ENCODE peak calls at places on chromosomes 16 and 17, in ten cellular contexts. One of them, this sample, is unnamed.

GRCh38 chr16:15592324-15592723 is 50.6 kb downstream of the MARF1 start:
- DNase-seq in cardiac fibroblast: no peak
- DNase-seq in Caco-2: no peak
- DNase-seq in AG04450: no peak
- DNase-seq in CD4-positive, alpha-beta T cell: peak; percentile 53
- DNase-seq in AG10803: no peak
- DNase-seq in adrenal gland: no peak
- DNase-seq in GM13977: no peak
- DNase-seq in WERI-Rb-1: no peak
- DNase-seq in heart right ventricle: no peak
- DNase-seq in this sample: no peak

GRCh38 chr16:14307623-14308356 is 236.7 kb downstream of the MRTFB start:
- DNase-seq in WERI-Rb-1: no peak
- DNase-seq in adrenal gland: peak; percentile 50
- DNase-seq in CD4-positive, alpha-beta T cell: no peak
- DNase-seq in AG10803: peak; percentile 61
- DNase-seq in Caco-2: no peak
- DNase-seq in AG04450: no peak
- DNase-seq in GM13977: no peak
- DNase-seq in heart right ventricle: peak; percentile 19
- DNase-seq in cardiac fibroblast: peak; percentile 58
- DNase-seq in this sample: no peak

GRCh38 chr17:45846646-45847045 is 2.0 kb downstream of the SPPL2C start:
- DNase-seq in heart right ventricle: no peak
- DNase-seq in Caco-2: no peak
- DNase-seq in cardiac fibroblast: no peak
- DNase-seq in adrenal gland: no peak
- DNase-seq in AG04450: no peak
- DNase-seq in CD4-positive, alpha-beta T cell: no peak
- DNase-seq in WERI-Rb-1: no peak
- DNase-seq in GM13977: no peak
- DNase-seq in AG10803: no peak
- DNase-seq in this sample: no peak

GRCh38 chr17:55177159-55177913 is 87.4 kb upstream of the HLF start:
- DNase-seq in WERI-Rb-1: peak; percentile 27
- DNase-seq in GM13977: no peak
- DNase-seq in CD4-positive, alpha-beta T cell: no peak
- DNase-seq in AG04450: no peak
- DNase-seq in AG10803: peak; percentile 45
- DNase-seq in cardiac fibroblast: peak; percentile 25
- DNase-seq in Caco-2: peak; percentile 5
- DNase-seq in heart right ventricle: no peak
- DNase-seq in adrenal gland: no peak
- DNase-seq in this sample: no peak

GRCh38 chr17:38925263-38925995 is at the start of gene LASP1NB:
- DNase-seq in CD4-positive, alpha-beta T cell: peak; percentile 42
- DNase-seq in GM13977: no peak
- DNase-seq in heart right ventricle: peak; percentile 81
- DNase-seq in AG10803: peak; percentile 27
- DNase-seq in adrenal gland: peak; percentile 56
- DNase-seq in AG04450: no peak
- DNase-seq in cardiac fibroblast: peak; percentile 49
- DNase-seq in Caco-2: no peak
- DNase-seq in WERI-Rb-1: no peak
- DNase-seq in this sample: no peak

GRCh38 chr16:72199938-72200337 is 28.0 kb upstream of the PMFBP1 start:
- DNase-seq in Caco-2: no peak
- DNase-seq in AG04450: no peak
- DNase-seq in CD4-positive, alpha-beta T cell: no peak
- DNase-seq in heart right ventricle: no peak
- DNase-seq in AG10803: no peak
- DNase-seq in adrenal gland: no peak
- DNase-seq in GM13977: no peak
- DNase-seq in WERI-Rb-1: no peak
- DNase-seq in cardiac fibroblast: no peak
- DNase-seq in this sample: no peak

GRCh38 chr16:31451681-31452351 is 7.5 kb upstream of the ARMC5 start:
- DNase-seq in cardiac fibroblast: peak; percentile 73
- DNase-seq in heart right ventricle: peak; percentile 47
- DNase-seq in AG10803: peak; percentile 79
- DNase-seq in CD4-positive, alpha-beta T cell: no peak
- DNase-seq in GM13977: no peak
- DNase-seq in WERI-Rb-1: peak; percentile 95
- DNase-seq in AG04450: peak; percentile 63
- DNase-seq in Caco-2: peak; percentile 78
- DNase-seq in adrenal gland: peak; percentile 54
- DNase-seq in this sample: no peak

GRCh38 chr17:81183316-81183715 is 17.3 kb upstream of the AATK start:
- DNase-seq in AG10803: no peak
- DNase-seq in heart right ventricle: no peak
- DNase-seq in WERI-Rb-1: no peak
- DNase-seq in Caco-2: no peak
- DNase-seq in AG04450: no peak
- DNase-seq in GM13977: no peak
- DNase-seq in cardiac fibroblast: no peak
- DNase-seq in adrenal gland: no peak
- DNase-seq in CD4-positive, alpha-beta T cell: no peak
- DNase-seq in this sample: no peak

DNA sequence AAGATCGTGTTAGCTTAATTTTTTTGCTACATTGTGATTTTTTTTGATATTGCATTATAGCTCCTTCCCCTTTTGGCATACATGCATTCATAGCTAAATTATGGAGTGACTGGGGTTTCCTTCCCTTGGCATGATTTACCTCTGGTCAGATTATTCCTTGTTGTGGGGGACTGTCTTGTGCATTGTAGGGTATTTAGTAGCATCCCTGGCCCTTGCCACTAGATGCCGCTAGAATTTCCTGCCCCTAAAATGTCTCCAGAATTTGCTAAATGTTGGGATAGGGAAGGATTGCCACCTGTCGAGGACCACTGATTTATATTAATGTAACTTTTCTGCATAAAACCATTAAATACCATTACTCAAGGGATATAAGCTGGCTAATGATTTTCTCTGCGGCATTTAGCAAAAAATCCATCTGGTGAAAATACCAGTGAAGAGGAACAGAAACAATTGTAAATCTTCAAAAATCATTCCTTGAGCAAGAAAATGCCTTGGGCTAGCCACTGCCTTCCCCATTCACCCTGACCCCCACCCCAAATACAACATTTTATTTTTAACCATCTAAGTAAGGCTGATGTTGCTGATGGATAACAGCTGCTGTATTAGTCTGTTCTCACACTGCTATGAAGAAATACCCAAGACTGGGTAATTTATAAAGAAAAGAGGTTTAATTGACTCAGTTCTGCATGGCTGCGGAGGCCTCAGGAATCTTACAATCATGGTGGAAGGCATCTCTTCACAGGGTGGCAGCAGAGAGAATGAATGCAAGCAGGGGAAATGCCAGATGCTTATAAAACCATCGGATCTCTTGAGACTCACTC is 195.2 kb downstream of the MAP2K6 start:
- DNase-seq in AG04450: no peak
- DNase-seq in Caco-2: peak; percentile 25
- DNase-seq in WERI-Rb-1: peak; percentile 42
- DNase-seq in AG10803: peak; percentile 81
- DNase-seq in adrenal gland: no peak
- DNase-seq in cardiac fibroblast: peak; percentile 70
- DNase-seq in GM13977: no peak
- DNase-seq in CD4-positive, alpha-beta T cell: no peak
- DNase-seq in heart right ventricle: no peak
- DNase-seq in this sample: no peak
- TF ChIP-seq CTCF in AG04450: peak; percentile 79
- TF ChIP-seq CTCF in Caco-2: peak; percentile 77
- TF ChIP-seq CTCF in WERI-Rb-1: peak; percentile 72
- TF ChIP-seq CTCF in AG10803: peak; percentile 82
- TF ChIP-seq CTCF in adrenal gland: peak; percentile 49
- TF ChIP-seq CTCF in cardiac fibroblast: peak; percentile 83
- TF ChIP-seq CTCF in GM13977: peak; percentile 52
- TF ChIP-seq CTCF in CD4-positive, alpha-beta T cell: no peak
- TF ChIP-seq CTCF in heart right ventricle: peak; percentile 27
- TF ChIP-seq CTCF in this sample: peak; percentile 68

GRCh38 chr17:72477529-72477928 is 356.7 kb downstream of the SOX9 start:
- DNase-seq in CD4-positive, alpha-beta T cell: no peak
- DNase-seq in AG04450: no peak
- DNase-seq in Caco-2: peak; percentile 49
- DNase-seq in WERI-Rb-1: no peak
- DNase-seq in adrenal gland: no peak
- DNase-seq in heart right ventricle: no peak
- DNase-seq in cardiac fibroblast: no peak
- DNase-seq in AG10803: no peak
- DNase-seq in GM13977: no peak
- DNase-seq in this sample: no peak

GRCh38 chr17:72476134-72476533 is 355.3 kb downstream of the SOX9 start:
- DNase-seq in WERI-Rb-1: no peak
- DNase-seq in Caco-2: no peak
- DNase-seq in adrenal gland: no peak
- DNase-seq in AG10803: no peak
- DNase-seq in heart right ventricle: no peak
- DNase-seq in CD4-positive, alpha-beta T cell: no peak
- DNase-seq in cardiac fibroblast: no peak
- DNase-seq in GM13977: no peak
- DNase-seq in AG04450: no peak
- DNase-seq in this sample: no peak

GRCh38 chr17:72481572-72481971 is 360.8 kb downstream of the SOX9 start:
- DNase-seq in AG04450: no peak
- DNase-seq in cardiac fibroblast: no peak
- DNase-seq in WERI-Rb-1: no peak
- DNase-seq in Caco-2: no peak
- DNase-seq in heart right ventricle: no peak
- DNase-seq in adrenal gland: no peak
- DNase-seq in AG10803: no peak
- DNase-seq in GM13977: no peak
- DNase-seq in CD4-positive, alpha-beta T cell: no peak
- DNase-seq in this sample: no peak

GRCh38 chr17:72476575-72476986 is 355.8 kb downstream of the SOX9 start:
- DNase-seq in GM13977: no peak
- DNase-seq in AG10803: no peak
- DNase-seq in heart right ventricle: no peak
- DNase-seq in CD4-positive, alpha-beta T cell: no peak
- DNase-seq in WERI-Rb-1: no peak
- DNase-seq in adrenal gland: no peak
- DNase-seq in cardiac fibroblast: no peak
- DNase-seq in Caco-2: no peak
- DNase-seq in AG04450: no peak
- DNase-seq in this sample: no peak

GRCh38 chr17:72479113-72479512 is 358.3 kb downstream of the SOX9 start:
- DNase-seq in CD4-positive, alpha-beta T cell: no peak
- DNase-seq in AG04450: no peak
- DNase-seq in heart right ventricle: no peak
- DNase-seq in Caco-2: peak; percentile 49
- DNase-seq in AG10803: no peak
- DNase-seq in adrenal gland: no peak
- DNase-seq in GM13977: no peak
- DNase-seq in cardiac fibroblast: no peak
- DNase-seq in WERI-Rb-1: no peak
- DNase-seq in this sample: no peak
- TF ChIP-seq CTCF in CD4-positive, alpha-beta T cell: no peak
- TF ChIP-seq CTCF in AG04450: no peak
- TF ChIP-seq CTCF in heart right ventricle: no peak
- TF ChIP-seq CTCF in Caco-2: peak; percentile 41
- TF ChIP-seq CTCF in AG10803: no peak
- TF ChIP-seq CTCF in adrenal gland: no peak
- TF ChIP-seq CTCF in GM13977: peak; percentile 42
- TF ChIP-seq CTCF in cardiac fibroblast: no peak
- TF ChIP-seq CTCF in WERI-Rb-1: peak; percentile 46
- TF ChIP-seq CTCF in this sample: no peak

GRCh38 chr16:11424118-11424460 is 78.8 kb downstream of the RMI2 start:
- DNase-seq in WERI-Rb-1: no peak
- DNase-seq in Caco-2: no peak
- DNase-seq in CD4-positive, alpha-beta T cell: no peak
- DNase-seq in adrenal gland: no peak
- DNase-seq in AG10803: no peak
- DNase-seq in heart right ventricle: no peak
- DNase-seq in cardiac fibroblast: no peak
- DNase-seq in AG04450: no peak
- DNase-seq in GM13977: no peak
- DNase-seq in this sample: no peak

GRCh38 chr16:11422381-11423314 is 77.4 kb downstream of the RMI2 start:
- DNase-seq in Caco-2: no peak
- DNase-seq in AG04450: no peak
- DNase-seq in adrenal gland: no peak
- DNase-seq in WERI-Rb-1: no peak
- DNase-seq in cardiac fibroblast: no peak
- DNase-seq in CD4-positive, alpha-beta T cell: no peak
- DNase-seq in AG10803: no peak
- DNase-seq in GM13977: no peak
- DNase-seq in heart right ventricle: no peak
- DNase-seq in this sample: no peak

GRCh38 chr16:11423315-11424117 is 78.3 kb downstream of the RMI2 start:
- DNase-seq in Caco-2: no peak
- DNase-seq in AG10803: no peak
- DNase-seq in WERI-Rb-1: no peak
- DNase-seq in heart right ventricle: no peak
- DNase-seq in cardiac fibroblast: no peak
- DNase-seq in adrenal gland: no peak
- DNase-seq in CD4-positive, alpha-beta T cell: no peak
- DNase-seq in AG04450: no peak
- DNase-seq in GM13977: peak; percentile 61
- DNase-seq in this sample: no peak

GRCh38 chr16:11429113-11429512 is 83.9 kb downstream of the RMI2 start:
- DNase-seq in AG04450: no peak
- DNase-seq in GM13977: no peak
- DNase-seq in cardiac fibroblast: no peak
- DNase-seq in adrenal gland: no peak
- DNase-seq in heart right ventricle: no peak
- DNase-seq in AG10803: no peak
- DNase-seq in WERI-Rb-1: peak; percentile 15
- DNase-seq in CD4-positive, alpha-beta T cell: no peak
- DNase-seq in Caco-2: no peak
- DNase-seq in this sample: no peak

GRCh38 chr16:11425140-11425539 is 79.9 kb downstream of the RMI2 start:
- DNase-seq in CD4-positive, alpha-beta T cell: no peak
- DNase-seq in cardiac fibroblast: no peak
- DNase-seq in Caco-2: no peak
- DNase-seq in AG10803: no peak
- DNase-seq in WERI-Rb-1: no peak
- DNase-seq in AG04450: no peak
- DNase-seq in GM13977: no peak
- DNase-seq in adrenal gland: no peak
- DNase-seq in heart right ventricle: no peak
- DNase-seq in this sample: no peak
- TF ChIP-seq CTCF in CD4-positive, alpha-beta T cell: no peak
- TF ChIP-seq CTCF in cardiac fibroblast: no peak
- TF ChIP-seq CTCF in Caco-2: no peak
- TF ChIP-seq CTCF in AG10803: no peak
- TF ChIP-seq CTCF in WERI-Rb-1: no peak
- TF ChIP-seq CTCF in AG04450: no peak
- TF ChIP-seq CTCF in GM13977: no peak
- TF ChIP-seq CTCF in adrenal gland: no peak
- TF ChIP-seq CTCF in heart right ventricle: no peak
- TF ChIP-seq CTCF in this sample: no peak

GRCh38 chr17:16417896-16418683 is 2.7 kb downstream of the TRPV2 start:
- DNase-seq in AG04450: no peak
- DNase-seq in cardiac fibroblast: no peak
- DNase-seq in adrenal gland: no peak
- DNase-seq in Caco-2: no peak
- DNase-seq in WERI-Rb-1: peak; percentile 65
- DNase-seq in CD4-positive, alpha-beta T cell: no peak
- DNase-seq in heart right ventricle: no peak
- DNase-seq in AG10803: peak; percentile 76
- DNase-seq in GM13977: no peak
- DNase-seq in this sample: no peak

GRCh38 chr17:16419074-16419928 is 3.9 kb downstream of the TRPV2 start:
- DNase-seq in CD4-positive, alpha-beta T cell: no peak
- DNase-seq in Caco-2: no peak
- DNase-seq in adrenal gland: peak; percentile 62
- DNase-seq in heart right ventricle: no peak
- DNase-seq in AG04450: peak; percentile 66
- DNase-seq in AG10803: peak; percentile 79
- DNase-seq in cardiac fibroblast: peak; percentile 88
- DNase-seq in WERI-Rb-1: no peak
- DNase-seq in GM13977: peak; percentile 61
- DNase-seq in this sample: no peak

GRCh38 chr17:16418684-16419066 is 3.3 kb downstream of the TRPV2 start:
- DNase-seq in CD4-positive, alpha-beta T cell: no peak
- DNase-seq in AG04450: no peak
- DNase-seq in GM13977: peak; percentile 19
- DNase-seq in heart right ventricle: no peak
- DNase-seq in adrenal gland: no peak
- DNase-seq in cardiac fibroblast: no peak
- DNase-seq in Caco-2: no peak
- DNase-seq in WERI-Rb-1: no peak
- DNase-seq in AG10803: no peak
- DNase-seq in this sample: no peak

GRCh38 chr17:16417399-16417798 is 2.0 kb downstream of the TRPV2 start:
- DNase-seq in WERI-Rb-1: no peak
- DNase-seq in CD4-positive, alpha-beta T cell: no peak
- DNase-seq in adrenal gland: no peak
- DNase-seq in cardiac fibroblast: no peak
- DNase-seq in AG04450: no peak
- DNase-seq in Caco-2: no peak
- DNase-seq in heart right ventricle: no peak
- DNase-seq in GM13977: no peak
- DNase-seq in AG10803: no peak
- DNase-seq in this sample: no peak

DNA sequence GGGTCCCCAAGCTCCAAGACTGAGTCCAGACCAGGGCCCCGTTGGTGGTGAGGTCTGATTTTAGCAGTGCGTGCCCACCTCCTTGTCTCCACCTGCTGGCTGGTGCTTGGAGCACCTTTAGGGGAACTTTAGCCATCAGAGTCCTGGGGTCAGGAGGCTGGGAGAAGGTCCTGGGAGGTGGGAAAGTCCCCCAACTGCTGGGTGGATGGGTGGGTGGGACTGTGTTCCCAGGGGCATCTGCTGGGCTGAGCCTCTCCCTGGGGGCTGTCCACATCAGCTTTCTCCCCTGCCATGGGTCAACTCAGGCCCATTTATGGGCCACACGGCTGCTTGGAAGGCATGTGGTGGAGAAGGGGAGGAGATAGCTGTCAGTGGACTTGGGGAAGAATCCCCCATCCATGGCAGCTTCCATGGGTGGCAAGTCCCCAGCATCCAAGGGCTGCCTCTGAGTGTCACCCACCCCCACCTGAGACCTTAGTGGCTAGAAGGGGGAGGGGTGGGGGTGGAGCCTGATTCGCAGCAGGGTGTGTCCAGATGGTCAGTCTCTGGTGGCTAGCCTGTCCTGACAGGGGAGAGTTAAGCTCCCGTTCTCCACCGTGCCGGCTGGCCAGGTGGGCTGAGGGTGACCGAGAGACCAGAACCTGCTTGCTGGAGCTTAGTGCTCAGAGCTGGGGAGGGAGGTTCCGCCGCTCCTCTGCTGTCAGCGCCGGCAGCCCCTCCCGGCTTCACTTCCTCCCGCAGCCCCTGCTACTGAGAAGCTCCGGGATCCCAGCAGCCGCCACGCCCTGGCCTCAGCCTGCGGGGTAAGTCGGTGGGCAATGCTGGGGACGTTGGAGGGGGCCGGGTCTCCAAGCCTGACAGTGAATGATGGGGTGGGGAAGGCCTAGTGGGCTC is at the start of gene TRPV2:
- DNase-seq in adrenal gland: no peak
- DNase-seq in cardiac fibroblast: no peak
- DNase-seq in AG10803: no peak
- DNase-seq in AG04450: no peak
- DNase-seq in heart right ventricle: no peak
- DNase-seq in GM13977: peak; percentile 74
- DNase-seq in WERI-Rb-1: peak; percentile 92
- DNase-seq in CD4-positive, alpha-beta T cell: peak; percentile 44
- DNase-seq in Caco-2: peak; percentile 58
- DNase-seq in this sample: no peak
- TF ChIP-seq CTCF in adrenal gland: peak; percentile 24
- TF ChIP-seq CTCF in cardiac fibroblast: peak; percentile 17
- TF ChIP-seq CTCF in AG10803: peak; percentile 6
- TF ChIP-seq CTCF in AG04450: peak; percentile 11
- TF ChIP-seq CTCF in heart right ventricle: peak; percentile 24
- TF ChIP-seq CTCF in GM13977: peak; percentile 87
- TF ChIP-seq CTCF in WERI-Rb-1: peak; percentile 77
- TF ChIP-seq CTCF in CD4-positive, alpha-beta T cell: peak; percentile 55
- TF ChIP-seq CTCF in Caco-2: peak; percentile 63
- TF ChIP-seq CTCF in this sample: peak; percentile 0